ENCODE peak calls at places on chromosomes 4 and X, in ten cellular contexts. C is iPS-NIHi11; T is cardiac muscle cell; M is activated T-cell treated with anti-CD3 and anti-CD28 coated beads, Interleukin-2, amount 50 U/mL, for 72 hours; L is MG63; R is NB4; V is stimulated activated CD8-positive, alpha-beta memory T cell treated with anti-CD3 and anti-CD28 coated beads, Interleukin-4, amount 100 ng/mL, for 48 hours; X is stimulated activated CD4-positive, alpha-beta T cell treated with anti-CD3 and anti-CD28 coated beads, Interleukin-12 subunit alpha, Interleukin-12 subunit beta, amount 100 ng/mL, for 48 hours; S is upper lobe of right lung; H is stromal cell of bone marrow. I is an unnamed sample.

GRCh38 chr4:164446516-164446915 is 307.4 kb upstream of the SMIM31 start:
- DNase-seq in M (no peak), H (no peak), C (no peak), T (no peak), R (no peak), S (no peak), V (no peak), X (no peak), L (no peak), I (no peak)

GRCh38 chr4:56049428-56050212 is 100.9 kb downstream of the CEP135 start:
- DNase-seq in C (peak; percentile 61), M (peak; percentile 41), L (peak; percentile 11), V (peak; percentile 38), S (peak; percentile 64), T (peak; percentile 55), H (no peak), R (peak; percentile 48), X (no peak), I (no peak)

GRCh38 chr4:99029018-99029735 is 33.7 kb downstream of the METAP1 start:
- DNase-seq in L (no peak), R (no peak), C (no peak), S (no peak), M (no peak), H (no peak), X (no peak), T (no peak), V (no peak), I (no peak)

GRCh38 chrX:103376979-103377324 is 614 bp downstream of the BEX3 start:
- DNase-seq in C (peak; percentile 35), T (peak; percentile 52), H (no peak), M (peak; percentile 7), V (no peak), S (no peak), R (no peak), L (no peak), X (no peak), I (no peak)

GRCh38 chrX:120269379-120270035 is 18.9 kb downstream of the ZBTB33 start:
- DNase-seq in M (no peak), V (no peak), L (peak; percentile 18), S (no peak), C (no peak), T (no peak), R (no peak), X (no peak), H (no peak), I (no peak)

GRCh38 chrX:107482046-107482445 is 32.6 kb downstream of the FRMPD3 start:
- DNase-seq in X (no peak), R (no peak), S (no peak), H (no peak), T (peak; percentile 52), C (no peak), M (no peak), V (no peak), L (no peak), I (no peak)

GRCh38 chr4:150582101-150582565 is at the start of gene MAB21L2:
- DNase-seq in S (no peak), L (peak; percentile 5), C (no peak), T (peak; percentile 10), R (no peak), M (no peak), X (no peak), H (no peak), V (no peak), I (no peak)

GRCh38 chr4:54063737-54064316 is 578 bp downstream of the CHIC2 start:
- DNase-seq in V (peak; percentile 48), C (peak; percentile 14), X (peak; percentile 8), R (peak; percentile 68), S (peak; percentile 74), T (peak; percentile 34), L (peak; percentile 68), M (peak; percentile 27), H (no peak), I (peak; percentile 39)

GRCh38 chrX:2955838-2956237 is 26.7 kb upstream of the ARSD start:
- DNase-seq in V (no peak), L (no peak), H (no peak), C (no peak), X (no peak), R (no peak), S (no peak), M (no peak), T (no peak), I (no peak)

GRCh38 chrX:38805294-38806053 is 4.2 kb downstream of the MID1IP1 start:
- DNase-seq in C (no peak), R (peak; percentile 93), T (peak; percentile 70), X (peak; percentile 30), H (peak; percentile 59), V (peak; percentile 66), S (peak; percentile 88), L (peak; percentile 65), M (peak; percentile 73), I (peak; percentile 74)

GRCh38 chr4:12421364-12421763 is 992.7 kb upstream of the HS3ST1 start:
- DNase-seq in C (no peak), H (no peak), T (no peak), S (no peak), L (no peak), V (no peak), M (no peak), X (no peak), R (no peak), I (no peak)

GRCh38 chrX:110060317-110060716 is 57.4 kb downstream of the TMEM164 start:
- DNase-seq in L (no peak), V (no peak), M (no peak), R (no peak), X (no peak), C (no peak), S (no peak), T (no peak), H (no peak), I (no peak)

GRCh38 chrX:70494441-70494840 is 49.8 kb downstream of the DLG3 start:
- DNase-seq in V (peak; percentile 44), S (no peak), H (no peak), X (no peak), R (peak; percentile 14), M (peak; percentile 48), C (no peak), T (no peak), L (peak; percentile 3), I (no peak)

GRCh38 chr4:37803348-37803973 is 23.0 kb upstream of the PGM2 start:
- DNase-seq in S (no peak), X (no peak), M (no peak), C (peak; percentile 19), R (peak; percentile 82), L (no peak), T (peak; percentile 61), V (no peak), H (peak; percentile 35), I (no peak)

GRCh38 chrX:120512627-120513026 is 43.5 kb upstream of the LAMP2 start:
- DNase-seq in X (no peak), L (no peak), T (no peak), C (no peak), H (no peak), R (no peak), M (no peak), S (no peak), V (no peak), I (no peak)

GRCh38 chr4:29852537-29852936 is 867.6 kb upstream of the PCDH7 start:
- DNase-seq in C (no peak), T (no peak), V (no peak), H (no peak), M (no peak), R (no peak), L (no peak), S (no peak), X (no peak), I (no peak)

GRCh38 chr4:96526625-96527024 is 686.7 kb downstream of the PDHA2 start:
- DNase-seq in V (no peak), M (no peak), C (no peak), R (no peak), S (no peak), T (no peak), L (no peak), X (no peak), H (no peak), I (no peak)

GRCh38 chr4:132445386-132445785 is 703.7 kb upstream of the PCDH10 start:
- DNase-seq in M (no peak), T (no peak), H (no peak), C (no peak), X (no peak), V (no peak), S (no peak), R (no peak), L (no peak), I (no peak)

GRCh38 chrX:19867411-19867732 is 20.0 kb downstream of the SH3KBP1 start:
- DNase-seq in M (no peak), R (no peak), V (no peak), T (no peak), H (no peak), S (no peak), L (peak; percentile 27), C (no peak), X (no peak), I (no peak)

GRCh38 chr4:85496146-85496849 is 21.3 kb downstream of the ARHGAP24 start:
- DNase-seq in C (no peak), X (no peak), S (no peak), L (peak; percentile 28), H (no peak), V (no peak), T (no peak), R (no peak), M (no peak), I (no peak)

GRCh38 chr4:14700544-14700943 is 301.7 kb upstream of the CPEB2 start:
- DNase-seq in X (no peak), L (no peak), H (no peak), M (no peak), R (no peak), V (no peak), T (no peak), S (no peak), C (no peak), I (no peak)

GRCh38 chrX:150913511-150913910 is 15.0 kb upstream of the CD99L2 start:
- DNase-seq in T (no peak), X (no peak), M (no peak), R (peak; percentile 68), S (no peak), V (no peak), C (no peak), H (peak; percentile 15), L (no peak), I (no peak)

GRCh38 chr4:54169176-54169575 is 59.9 kb upstream of the PDGFRA start:
- DNase-seq in S (no peak), L (peak; percentile 38), M (no peak), X (no peak), R (no peak), V (no peak), C (no peak), H (no peak), T (no peak), I (no peak)

GRCh38 chrX:129843209-129843458 is 552 bp downstream of the ZDHHC9 start:
- DNase-seq in M (no peak), R (no peak), T (no peak), V (no peak), S (no peak), H (no peak), C (peak; percentile 26), L (no peak), X (no peak), I (no peak)

GRCh38 chrX:16666541-16666940 is 16.6 kb downstream of the S100G start:
- DNase-seq in V (no peak), X (no peak), L (no peak), M (no peak), T (no peak), S (no peak), C (no peak), H (no peak), R (no peak), I (no peak)